ENCODE peak calls at places on chromosome 4, in six cellular contexts. N, H, O, X, B and P are unnamed samples.
A peak's percentile ranks its signal among the peaks of the same experiment; 100 is the strongest.

GRCh38 chr4:11765849-11766453 is 337.3 kb upstream of the HS3ST1 start:
- DNase-seq in N (no peak), H (no peak), O (peak; percentile 71), X (peak; percentile 37), B (no peak), P (no peak)

GRCh38 chr4:123673971-123674370 is 277.4 kb downstream of the SPRY1 start:
- DNase-seq in N (no peak), H (no peak), O (peak; percentile 19), X (no peak), B (no peak), P (no peak)

GRCh38 chr4:51909236-51909703 is 66.3 kb downstream of the DCUN1D4 start:
- DNase-seq in N (no peak), H (no peak), O (peak; percentile 52), X (peak; percentile 57), B (peak; percentile 74), P (no peak)

GRCh38 chr4:7334521-7335275 is 100.0 kb downstream of the PSAPL1 start:
- DNase-seq in N (no peak), H (no peak), O (no peak), X (no peak), B (no peak), P (peak; percentile 34)

GRCh38 chr4:138919094-138919936 is 96.3 kb upstream of the NOCT start:
- DNase-seq in N (peak; percentile 77), H (peak; percentile 12), O (peak; percentile 89), X (peak; percentile 81), B (peak; percentile 66), P (peak; percentile 81)

GRCh38 chr4:169151671-169152070 is 119.1 kb downstream of the SH3RF1 start:
- DNase-seq in N (no peak), H (no peak), O (no peak), X (no peak), B (no peak), P (no peak)

GRCh38 chr4:81196126-81196650 is 18.8 kb downstream of the PRKG2 start:
- DNase-seq in N (no peak), H (no peak), O (no peak), X (no peak), B (no peak), P (no peak)

GRCh38 chr4:186621959-186622553 is 66.7 kb upstream of the MTNR1A start:
- DNase-seq in N (no peak), H (peak; percentile 55), O (peak; percentile 75), X (no peak), B (no peak), P (no peak)

GRCh38 chr4:7781993-7782392 is 157.7 kb downstream of the AFAP1 start:
- DNase-seq in N (no peak), H (no peak), O (no peak), X (no peak), B (no peak), P (peak; percentile 33)

GRCh38 chr4:169066934-169067333 is 56.9 kb upstream of the CBR4 start:
- DNase-seq in N (no peak), H (no peak), O (no peak), X (no peak), B (no peak), P (no peak)

GRCh38 chr4:35087216-35087615 is 1157.1 kb downstream of the ARAP2 start:
- DNase-seq in N (no peak), H (no peak), O (no peak), X (no peak), B (no peak), P (no peak)

GRCh38 chr4:80036949-80037348 is 36.1 kb downstream of the ANTXR2 start:
- DNase-seq in N (no peak), H (no peak), O (no peak), X (no peak), B (no peak), P (no peak)

GRCh38 chr4:620851-621261 is 4.5 kb upstream of the PDE6B start:
- DNase-seq in N (no peak), H (no peak), O (no peak), X (no peak), B (no peak), P (no peak)

GRCh38 chr4:55181606-55182005 is 56.2 kb upstream of the KDR start:
- DNase-seq in N (no peak), H (no peak), O (peak; percentile 70), X (no peak), B (no peak), P (no peak)

GRCh38 chr4:128241425-128241913 is 46.1 kb downstream of the PGRMC2 start:
- DNase-seq in N (no peak), H (no peak), O (peak; percentile 57), X (peak; percentile 55), B (no peak), P (no peak)

GRCh38 chr4:20260821-20261220 is 9.1 kb downstream of the SLIT2 start:
- DNase-seq in N (no peak), H (no peak), O (no peak), X (no peak), B (no peak), P (no peak)

GRCh38 chr4:5050520-5050955 is 742 bp upstream of the STK32B start:
- DNase-seq in N (peak; percentile 76), H (peak; percentile 93), O (peak; percentile 89), X (peak; percentile 83), B (peak; percentile 77), P (peak; percentile 73)

GRCh38 chr4:23856630-23857029 is 33.2 kb downstream of the PPARGC1A start:
- DNase-seq in N (peak; percentile 29), H (no peak), O (no peak), X (no peak), B (peak; percentile 92), P (peak; percentile 63)

GRCh38 chr4:36402008-36402758 is 120.8 kb downstream of the DTHD1 start:
- DNase-seq in N (no peak), H (no peak), O (no peak), X (no peak), B (no peak), P (no peak)

GRCh38 chr4:3871881-3872833 is 106.0 kb downstream of the ADRA2C start:
- DNase-seq in N (no peak), H (no peak), O (peak; percentile 41), X (peak; percentile 14), B (no peak), P (peak; percentile 14)

GRCh38 chr4:168337550-168337940 is 19.0 kb upstream of the DDX60 start:
- DNase-seq in N (no peak), H (no peak), O (no peak), X (no peak), B (no peak), P (no peak)

GRCh38 chr4:174009686-174010451 is 273.6 kb downstream of the FBXO8 start:
- DNase-seq in N (no peak), H (no peak), O (no peak), X (no peak), B (no peak), P (no peak)

GRCh38 chr4:174010547-174010946 is 272.9 kb downstream of the FBXO8 start:
- DNase-seq in N (no peak), H (no peak), O (no peak), X (no peak), B (no peak), P (no peak)

GRCh38 chr4:174016251-174016650 is 267.2 kb downstream of the FBXO8 start:
- DNase-seq in N (no peak), H (no peak), O (no peak), X (no peak), B (no peak), P (no peak)

GRCh38 chr4:174018236-174018635 is 265.2 kb downstream of the FBXO8 start:
- DNase-seq in N (no peak), H (no peak), O (no peak), X (no peak), B (no peak), P (no peak)

DNA sequence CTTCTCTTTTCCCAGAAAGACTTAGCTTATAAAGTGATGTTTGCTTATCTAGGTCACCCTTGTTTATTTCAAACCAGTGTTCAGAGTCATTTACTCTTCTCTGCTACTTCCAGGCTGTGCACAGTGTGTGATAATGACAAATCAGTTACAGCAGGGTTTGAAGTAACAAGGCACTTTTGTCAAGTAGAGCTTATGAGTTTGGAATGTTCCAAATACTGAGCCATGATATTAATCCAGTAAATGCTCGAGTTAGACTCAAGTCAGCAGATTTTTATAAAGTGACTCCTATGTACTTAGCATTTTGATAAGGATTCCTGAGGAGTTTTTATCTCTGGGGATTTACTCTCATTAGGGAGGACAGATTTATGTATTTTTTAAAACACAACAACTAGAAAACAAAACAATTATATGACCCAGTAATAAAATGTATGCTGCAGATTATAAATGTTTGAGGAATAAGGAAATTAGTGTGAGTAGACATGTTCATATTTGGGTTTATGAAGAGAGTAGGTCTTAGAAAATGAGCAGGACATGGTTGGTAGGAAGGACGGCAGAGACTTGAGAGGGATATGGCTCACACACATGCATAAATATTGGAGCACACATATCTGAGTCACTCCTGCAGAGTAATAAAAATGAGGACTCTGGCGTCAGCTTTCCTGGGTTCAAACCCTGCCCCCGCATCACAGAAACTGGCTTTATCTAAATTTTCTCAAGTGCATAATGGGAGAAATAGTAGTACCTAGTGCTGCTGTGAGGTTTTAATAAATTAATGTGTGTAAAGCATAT is 271.1 kb downstream of the FBXO8 start:
- DNase-seq in N (no peak), H (no peak), O (no peak), X (no peak), B (no peak), P (no peak)
- H3K4me1 ChIP-seq in N (no peaks in the 10 kb centered on the region), H (no peaks in the 10 kb centered on the region), O (no peaks in the 10 kb centered on the region), X (no peaks in the 10 kb centered on the region), B (no peaks in the 10 kb centered on the region), P (no peaks in the 10 kb centered on the region)

GRCh38 chr4:13627606-13628301 is at the start of gene BOD1L1:
- DNase-seq in N (peak; percentile 91), H (peak; percentile 95), O (peak; percentile 96), X (peak; percentile 90), B (peak; percentile 91), P (peak; percentile 92)

GRCh38 chr4:13626492-13627184 is 887 bp downstream of the BOD1L1 start:
- DNase-seq in N (no peak), H (no peak), O (no peak), X (no peak), B (no peak), P (no peak)

DNA sequence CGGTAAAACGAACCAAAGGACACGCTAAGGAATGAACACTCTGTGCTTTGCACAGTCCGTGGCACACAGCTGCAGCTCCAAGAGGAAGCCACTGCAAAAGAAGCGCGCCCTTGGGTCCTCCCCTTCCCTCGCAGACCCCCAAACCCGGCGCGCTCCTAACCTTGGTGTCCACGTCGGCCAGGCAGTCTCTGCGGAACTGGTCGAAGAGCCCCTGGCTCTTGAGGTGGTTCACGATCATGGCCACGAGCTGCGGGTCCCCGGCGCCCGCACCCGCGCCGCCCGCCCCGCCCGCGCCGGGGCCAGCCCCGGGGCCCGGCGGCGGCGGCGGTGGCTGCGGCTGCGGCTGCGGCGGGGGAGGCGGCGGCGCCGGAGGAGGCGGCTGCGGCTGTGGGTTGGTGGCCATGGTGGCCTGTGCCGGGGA is 330 bp downstream of the BOD1L1 start:
- DNase-seq in N (no peak), H (no peak), O (peak; percentile 41), X (no peak), B (no peak), P (peak; percentile 58)
- H3K4me1 ChIP-seq in N (peaks cover 3% of the 10 kb centered on the region), H (peaks cover 30% of the 10 kb centered on the region), O (peaks cover 3% of the 10 kb centered on the region), X (peaks cover 10% of the 10 kb centered on the region), B (peaks cover 42% of the 10 kb centered on the region), P (peaks cover 28% of the 10 kb centered on the region)

GRCh38 chr4:108155373-108155772 is 13.4 kb downstream of the LEF1 start:
- DNase-seq in N (no peak), H (no peak), O (peak; percentile 86), X (no peak), B (no peak), P (no peak)
- H3K4me1 ChIP-seq in N (no peaks in the 10 kb centered on the region), H (no peaks in the 10 kb centered on the region), O (no peaks in the 10 kb centered on the region), X (no peaks in the 10 kb centered on the region), B (no peaks in the 10 kb centered on the region), P (no peaks in the 10 kb centered on the region)

DNA sequence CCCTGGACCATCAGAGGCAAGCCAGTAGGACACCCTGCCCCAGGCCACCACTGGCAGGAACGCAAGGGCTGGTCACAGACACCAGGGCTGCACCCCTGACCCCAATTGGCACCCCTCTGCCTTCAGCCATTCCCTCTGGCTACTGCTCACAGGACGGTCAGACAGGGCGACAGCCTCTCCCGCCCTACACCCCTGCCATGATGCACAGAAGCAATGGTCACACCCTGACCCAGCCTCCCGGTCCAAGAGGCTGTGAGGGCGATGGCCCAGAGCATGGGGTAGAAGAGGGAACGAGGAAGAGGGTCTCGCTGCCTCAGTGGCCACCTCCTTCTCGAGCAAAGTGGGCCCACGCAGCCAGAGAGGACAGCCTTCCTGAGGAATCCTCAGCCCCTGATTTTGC is 143.5 kb downstream of the SOWAHB start:
- DNase-seq in N (no peak), H (peak; percentile 70), O (no peak), X (no peak), B (no peak), P (no peak)
- H3K4me1 ChIP-seq in N (no peaks in the 10 kb centered on the region), H (peaks cover 45% of the 10 kb centered on the region), O (no peaks in the 10 kb centered on the region), X (peaks cover 25% of the 10 kb centered on the region), B (peaks cover 15% of the 10 kb centered on the region), P (peaks cover 9% of the 10 kb centered on the region)